ENCODE peak calls at places on chromosomes 6 and 20, in eight cellular contexts. X is heart left ventricle, G is Peyer's patch, I is GM12891, N is NB4, U is IMR-90, K is GM12892, B is A549. M is an unnamed sample.

GRCh38 chr20:6636209-6637159 is 131.0 kb upstream of the BMP2 start:
- DNase-seq in X (no peak), G (no peak), I (no peak), N (peak; percentile 80), U (peak; percentile 69), K (no peak), B (peak; percentile 23), M (no peak)

GRCh38 chr6:17130786-17131185 is 28.9 kb downstream of the STMND1 start:
- DNase-seq in X (no peak), G (no peak), I (no peak), N (no peak), U (peak; percentile 38), K (no peak), B (no peak), M (no peak)

GRCh38 chr6:1952726-1953360 is 292.6 kb downstream of the GMDS start:
- DNase-seq in X (no peak), G (no peak), I (no peak), N (no peak), U (peak; percentile 100), K (no peak), B (peak; percentile 18), M (no peak)

GRCh38 chr6:141248056-141248799 is 884.5 kb upstream of the GJE1 start:
- DNase-seq in X (no peak), G (no peak), I (no peak), N (no peak), U (no peak), K (no peak), B (no peak), M (no peak)

GRCh38 chr6:22306741-22307466 is 10.1 kb upstream of the PRL start:
- DNase-seq in X (no peak), G (no peak), I (no peak), N (no peak), U (no peak), K (no peak), B (no peak), M (no peak)

GRCh38 chr6:927157-927556 is 234.2 kb upstream of the EXOC2 start:
- DNase-seq in X (no peak), G (no peak), I (no peak), N (no peak), U (no peak), K (no peak), B (no peak), M (no peak)

GRCh38 chr6:95364016-95364604 is 213.2 kb upstream of the MANEA start:
- DNase-seq in X (no peak), G (no peak), I (peak; percentile 1), N (peak; percentile 37), U (peak; percentile 10), K (no peak), B (peak; percentile 3), M (no peak)

GRCh38 chr20:1005452-1006027 is 3.4 kb upstream of the RSPO4 start:
- DNase-seq in X (no peak), G (no peak), I (no peak), N (peak; percentile 54), U (peak; percentile 24), K (no peak), B (peak; percentile 59), M (no peak)

GRCh38 chr6:125741336-125741735 is 8.1 kb upstream of the HEY2 start:
- DNase-seq in X (no peak), G (no peak), I (no peak), N (no peak), U (no peak), K (no peak), B (no peak), M (no peak)

GRCh38 chr6:149316740-149317655 is 514 bp upstream of the TAB2 start:
- DNase-seq in X (peak; percentile 93), G (peak; percentile 86), I (peak; percentile 61), N (peak; percentile 97), U (peak; percentile 89), K (peak; percentile 56), B (peak; percentile 36), M (peak; percentile 84)

GRCh38 chr20:16575390-16576140 is 2.3 kb upstream of the KIF16B start:
- DNase-seq in X (no peak), G (no peak), I (peak; percentile 16), N (no peak), U (no peak), K (no peak), B (peak; percentile 44), M (no peak)

GRCh38 chr6:37432590-37432915 is 468 bp upstream of the CMTR1 start:
- DNase-seq in X (no peak), G (no peak), I (no peak), N (no peak), U (no peak), K (no peak), B (no peak), M (no peak)

GRCh38 chr6:35311390-35312075 is 13.9 kb downstream of the DEF6 start:
- DNase-seq in X (no peak), G (peak; percentile 68), I (no peak), N (peak; percentile 66), U (no peak), K (no peak), B (no peak), M (no peak)

GRCh38 chr6:100126682-100127484 is 132.9 kb upstream of the MCHR2 start:
- DNase-seq in X (no peak), G (no peak), I (no peak), N (no peak), U (no peak), K (no peak), B (no peak), M (no peak)

GRCh38 chr20:29497261-29497671 is 1760.2 kb upstream of the DEFB115 start:
- DNase-seq in X (no peak), G (no peak), I (no peak), N (no peak), U (no peak), K (no peak), B (no peak), M (no peak)

GRCh38 chr6:145486306-145486705 is 249.0 kb downstream of the EPM2A start:
- DNase-seq in X (no peak), G (no peak), I (no peak), N (no peak), U (no peak), K (no peak), B (no peak), M (no peak)

GRCh38 chr6:12286381-12287132 is 3.6 kb upstream of the EDN1 start:
- DNase-seq in X (no peak), G (no peak), I (no peak), N (peak; percentile 77), U (peak; percentile 37), K (no peak), B (no peak), M (no peak)

GRCh38 chr20:63054103-63054474 is 47.3 kb upstream of the BHLHE23 start:
- DNase-seq in X (peak; percentile 10), G (no peak), I (no peak), N (no peak), U (no peak), K (no peak), B (no peak), M (no peak)

GRCh38 chr6:113647158-113647889 is 209.8 kb upstream of the MARCKS start:
- DNase-seq in X (no peak), G (peak; percentile 32), I (no peak), N (no peak), U (no peak), K (no peak), B (no peak), M (no peak)

GRCh38 chr6:160395187-160395586 is 47.0 kb downstream of the SLC22A3 start:
- DNase-seq in X (no peak), G (no peak), I (no peak), N (no peak), U (no peak), K (no peak), B (no peak), M (no peak)
- TF ChIP-seq POLR2A in X (no peak), G (no peak), I (no peak), N (no peak), U (no peak), K (no peak), B (no peak), M (no peak)

DNA sequence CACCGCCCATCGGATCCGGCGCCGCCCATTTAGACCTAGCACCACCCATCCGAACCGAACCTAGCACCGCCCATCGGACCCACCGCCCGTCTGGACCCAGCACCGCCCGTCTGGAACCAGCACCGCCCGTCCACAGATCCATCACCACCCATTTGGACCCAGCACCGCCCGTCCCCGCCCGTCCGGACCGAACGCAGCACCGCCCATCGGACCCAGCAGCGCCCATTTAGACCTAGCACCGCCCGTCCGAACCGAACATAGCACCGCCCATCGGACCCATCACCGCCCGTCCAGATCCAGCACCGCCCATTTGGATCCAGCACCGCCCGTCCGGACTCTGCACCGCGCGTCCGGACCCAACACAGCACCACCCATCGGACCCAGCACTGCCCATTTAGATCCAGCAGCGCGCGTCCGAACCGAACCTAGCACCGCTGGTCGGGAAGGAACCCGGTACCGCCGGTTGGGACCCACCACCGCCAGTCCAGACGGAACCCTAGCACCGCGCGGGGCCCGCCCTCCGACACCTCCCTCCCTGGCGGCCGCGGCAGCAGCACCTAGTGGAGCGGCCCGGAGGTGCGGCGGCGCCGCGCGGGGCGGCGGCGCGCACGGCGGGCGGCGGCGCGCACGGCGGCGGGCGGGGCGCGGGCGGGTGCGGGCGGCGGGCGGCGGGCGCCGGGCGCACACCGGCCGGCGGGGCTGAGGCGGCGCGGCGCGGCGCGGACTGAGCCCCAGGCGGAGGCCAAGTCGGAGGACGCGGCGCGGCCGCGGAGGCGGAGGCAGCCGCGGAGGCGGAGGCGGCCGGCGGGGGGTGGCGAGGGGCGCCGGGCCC is at the start of gene AFDN:
- DNase-seq in X (peak; percentile 77), G (peak; percentile 59), I (peak; percentile 79), N (no peak), U (peak; percentile 21), K (peak; percentile 71), B (peak; percentile 51), M (peak; percentile 50)
- TF ChIP-seq POLR2A in X (no peak), G (peak; percentile 45), I (no peak), N (no peak), U (no peak), K (peak; percentile 32), B (peak; percentile 34), M (no peak)

DNA sequence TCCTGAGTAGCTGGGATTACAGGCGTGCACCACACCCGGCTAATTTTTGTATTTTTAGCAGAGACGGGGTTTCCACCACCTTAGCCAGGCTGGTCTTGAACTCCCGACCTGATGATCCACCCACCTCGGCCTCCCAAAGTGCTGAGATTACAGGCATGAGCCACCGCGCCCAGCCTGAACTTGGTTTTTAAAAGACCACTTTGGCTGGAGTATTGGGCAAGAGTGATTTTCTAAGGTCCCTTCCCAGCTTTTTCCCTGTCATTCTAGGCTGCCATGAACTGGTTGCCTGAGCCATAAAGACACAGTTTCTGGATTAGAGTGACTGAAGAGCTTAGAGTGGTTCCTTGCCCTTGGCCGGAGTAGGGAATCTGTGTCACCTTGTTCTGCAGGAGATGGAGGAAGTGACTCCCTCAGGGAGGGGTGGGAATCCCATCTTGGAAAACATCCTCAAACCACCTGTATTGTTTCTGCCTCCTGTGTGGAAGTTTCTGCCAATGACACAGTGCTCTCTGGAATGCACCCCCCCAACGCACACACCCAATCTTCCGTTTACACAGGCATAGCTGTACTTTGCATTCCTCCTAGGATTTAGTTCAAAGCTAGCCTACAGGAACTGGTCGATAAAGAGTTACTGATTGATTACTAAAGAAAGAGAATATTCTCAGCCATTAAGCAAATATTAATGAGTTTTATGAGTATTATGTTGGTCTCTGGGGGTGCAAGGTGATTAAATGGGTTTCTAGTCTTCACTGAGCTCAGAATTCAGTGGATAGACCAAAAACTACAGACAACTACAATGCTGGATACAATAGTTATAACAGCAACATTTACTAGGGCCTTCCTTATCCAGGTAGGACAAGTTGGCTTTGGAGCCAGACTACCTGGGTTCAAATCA is 18.2 kb downstream of the BCL2L1 start:
- DNase-seq in X (peak; percentile 54), G (no peak), I (no peak), N (no peak), U (peak; percentile 66), K (no peak), B (peak; percentile 75), M (no peak)
- TF ChIP-seq POLR2A in X (peak; percentile 29), G (no peak), I (no peak), N (no peak), U (no peak), K (no peak), B (no peak), M (no peak)

GRCh38 chr6:14082287-14082686 is 35.3 kb upstream of the CD83 start:
- DNase-seq in X (no peak), G (no peak), I (no peak), N (no peak), U (no peak), K (no peak), B (no peak), M (no peak)
- TF ChIP-seq POLR2A in X (no peak), G (no peak), I (no peak), N (no peak), U (no peak), K (no peak), B (no peak), M (no peak)